ENCODE peak calls at places on chromosomes 7 and 10, in seven cellular contexts. Z is hepatocyte, H is GM23248, A is OCI-LY7, T is PC-3, N is neural progenitor cell, O is GM23338. L is an unnamed sample.

GRCh38 chr10:91247360-91248111 is 27.1 kb downstream of the PCGF5 start:
- DNase-seq in Z (peak), H (peak), A (no peak), T (no peak), N (peak), O (peak), L (no peak)

GRCh38 chr7:69429817-69430501 is 168.3 kb upstream of the AUTS2 start:
- DNase-seq in Z (peak), H (peak), A (no peak), T (no peak), N (peak), O (peak), L (no peak)

GRCh38 chr7:91945476-91945875 is 4.8 kb downstream of the AKAP9 start:
- DNase-seq in Z (peak), H (peak), A (no peak), T (peak), N (no peak), O (no peak), L (no peak)

GRCh38 chr10:60446855-60447254 is 57.2 kb upstream of the ANK3 start:
- DNase-seq in Z (no peak), H (peak), A (no peak), T (peak), N (no peak), O (no peak), L (no peak)

GRCh38 chr10:14748471-14748870 is 26.2 kb downstream of the FAM107B start:
- DNase-seq in Z (no peak), H (no peak), A (no peak), T (peak), N (no peak), O (no peak), L (no peak)

GRCh38 chr7:151058766-151059361 is 525 bp upstream of the SLC4A2 start:
- DNase-seq in Z (peak), H (peak), A (peak), T (peak), N (peak), O (no peak), L (no peak)

GRCh38 chr10:2949221-2949947 is 118.0 kb upstream of the PFKP start:
- DNase-seq in Z (no peak), H (no peak), A (no peak), T (no peak), N (no peak), O (no peak), L (no peak)

GRCh38 chr7:148540041-148540738 is 50.4 kb upstream of the C7orf33 start:
- DNase-seq in Z (peak), H (peak), A (no peak), T (peak), N (peak), O (no peak), L (peak)

GRCh38 chr7:11185179-11185578 is 211.5 kb downstream of the PHF14 start:
- DNase-seq in Z (no peak), H (peak), A (no peak), T (no peak), N (no peak), O (peak), L (no peak)

GRCh38 chr10:71817831-71818268 is 33.2 kb downstream of the PSAP start:
- DNase-seq in Z (no peak), H (no peak), A (no peak), T (no peak), N (no peak), O (no peak), L (no peak)

GRCh38 chr7:100673942-100674431 is 447 bp downstream of the GNB2 start:
- DNase-seq in Z (peak), H (peak), A (peak), T (no peak), N (no peak), O (no peak), L (no peak)

GRCh38 chr7:75905785-75906604 is 9.0 kb upstream of the POR start:
- DNase-seq in Z (peak), H (peak), A (no peak), T (peak), N (peak), O (peak), L (no peak)

GRCh38 chr10:74947781-74948401 is 121.5 kb downstream of the KAT6B start:
- DNase-seq in Z (no peak), H (no peak), A (no peak), T (peak), N (peak), O (no peak), L (no peak)

GRCh38 chr7:30934732-30935568 is 23.3 kb downstream of the AQP1 start:
- DNase-seq in Z (no peak), H (no peak), A (no peak), T (no peak), N (no peak), O (no peak), L (no peak)

GRCh38 chr7:144738708-144739314 is 97.0 kb downstream of the TPK1 start:
- DNase-seq in Z (peak), H (peak), A (peak), T (peak), N (peak), O (peak), L (peak)

GRCh38 chr7:24979863-24980694 is at the start of gene OSBPL3:
- DNase-seq in Z (peak), H (peak), A (peak), T (peak), N (peak), O (peak), L (peak)

GRCh38 chr7:28125381-28126046 is 55.1 kb downstream of the JAZF1 start:
- DNase-seq in Z (no peak), H (peak), A (no peak), T (no peak), N (no peak), O (peak), L (no peak)

GRCh38 chr7:55250313-55250712 is 114.8 kb upstream of the LANCL2 start:
- DNase-seq in Z (peak), H (peak), A (no peak), T (peak), N (peak), O (peak), L (peak)

GRCh38 chr7:128928159-128928558 is 9.6 kb upstream of the IRF5 start:
- DNase-seq in Z (no peak), H (no peak), A (no peak), T (no peak), N (no peak), O (no peak), L (no peak)

GRCh38 chr7:25828468-25828867 is 323.5 kb upstream of the NFE2L3 start:
- DNase-seq in Z (no peak), H (no peak), A (no peak), T (no peak), N (no peak), O (no peak), L (no peak)

GRCh38 chr10:31242902-31243301 is 76.1 kb upstream of the ZEB1 start:
- DNase-seq in Z (peak), H (peak), A (no peak), T (peak), N (no peak), O (no peak), L (peak)

GRCh38 chr7:36262286-36262685 is 109.2 kb downstream of the EEPD1 start:
- DNase-seq in Z (no peak), H (no peak), A (no peak), T (no peak), N (no peak), O (no peak), L (no peak)

GRCh38 chr10:76968483-76968882 is 669.1 kb downstream of the KCNMA1 start:
- DNase-seq in Z (no peak), H (no peak), A (no peak), T (peak), N (no peak), O (no peak), L (no peak)

GRCh38 chr7:88001744-88002530 is 67.9 kb downstream of the ADAM22 start:
- DNase-seq in Z (no peak), H (peak), A (no peak), T (no peak), N (no peak), O (no peak), L (no peak)
- H3K27ac ChIP-seq in Z (no peak), H (no peak), A (no peak), T (no peak), N (no peak), O (no peak), L (no peak)

GRCh38 chr7:29609162-29610030 is 45.8 kb downstream of the PRR15 start:
- DNase-seq in Z (peak), H (peak), A (no peak), T (peak), N (peak), O (peak), L (peak)
- TF ChIP-seq EZH2phosphoT487 in Z (no peak), H (no peak), A (no peak), T (no peak), N (no peak), O (no peak), L (no peak)

DNA sequence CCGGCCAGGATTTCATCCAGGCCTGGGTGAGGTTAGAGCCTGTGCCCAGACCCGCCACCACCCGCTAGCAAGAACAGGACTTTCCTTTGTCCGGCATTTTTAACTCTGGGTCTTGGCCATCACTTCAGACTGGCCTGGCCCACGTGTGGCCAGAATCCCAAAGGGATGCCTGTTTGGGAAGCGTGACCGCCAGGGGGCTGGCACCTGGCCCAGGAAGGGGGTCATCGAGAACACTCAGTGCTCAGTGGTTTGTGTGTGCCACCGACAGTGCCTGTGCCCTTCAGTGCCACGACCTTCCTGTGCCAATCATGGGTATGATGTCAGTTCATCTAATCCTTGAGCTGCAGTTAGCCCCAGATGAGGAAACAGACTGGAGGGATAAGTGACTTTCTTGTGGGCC is 85.0 kb downstream of the ZMIZ1 start:
- DNase-seq in Z (no peak), H (no peak), A (no peak), T (no peak), N (no peak), O (no peak), L (no peak)
- H3K27ac ChIP-seq in Z (no peak), H (peak), A (no peak), T (no peak), N (no peak), O (no peak), L (no peak)

DNA sequence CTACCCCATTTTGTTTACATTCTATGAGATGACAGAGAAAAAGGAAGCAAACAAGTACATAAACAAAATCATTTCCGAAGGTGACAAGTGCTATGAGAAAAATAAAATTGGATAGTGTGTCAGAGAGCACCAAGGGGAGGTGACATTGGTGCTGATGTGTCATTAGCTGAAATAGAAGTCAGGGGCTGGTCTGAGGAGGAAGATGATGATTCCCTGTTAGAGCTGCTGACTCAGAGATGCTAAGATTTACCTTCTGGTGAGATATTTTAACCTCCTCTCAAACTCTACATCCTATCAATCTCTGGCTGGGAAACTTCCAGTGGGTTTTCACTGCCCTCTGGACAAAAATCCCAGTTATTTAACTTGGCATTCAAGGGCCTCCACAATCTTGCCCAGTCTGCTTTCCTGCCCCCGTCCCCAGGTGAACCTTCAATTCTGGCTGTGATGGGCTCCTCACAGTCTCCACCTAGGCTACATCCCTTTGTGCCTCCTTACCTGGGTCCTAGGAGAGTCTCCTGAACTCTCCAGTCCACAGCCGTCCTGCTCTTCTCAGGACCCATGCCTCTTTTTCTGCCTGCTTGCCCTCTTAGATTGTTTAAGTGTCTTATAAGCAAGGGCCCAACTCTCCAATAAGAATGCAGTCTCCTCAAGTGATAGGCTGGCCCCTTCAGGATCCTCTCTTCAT is 26.6 kb downstream of the DUSP5 start:
- DNase-seq in Z (no peak), H (peak), A (no peak), T (no peak), N (no peak), O (no peak), L (no peak)
- TF ChIP-seq EZH2phosphoT487 in Z (no peak), H (no peak), A (no peak), T (no peak), N (no peak), O (no peak), L (no peak)

GRCh38 chr7:2108501-2109250 is 124.1 kb downstream of the MAD1L1 start:
- DNase-seq in Z (no peak), H (no peak), A (peak), T (no peak), N (peak), O (no peak), L (no peak)
- H3K27ac ChIP-seq in Z (peak), H (no peak), A (peak), T (no peak), N (peak), O (no peak), L (peak)

GRCh38 chr10:69418052-69418752 is 1.5 kb upstream of the TACR2 start:
- DNase-seq in Z (no peak), H (no peak), A (no peak), T (no peak), N (no peak), O (no peak), L (no peak)
- TF ChIP-seq EZH2phosphoT487 in Z (no peak), H (no peak), A (no peak), T (no peak), N (no peak), O (no peak), L (no peak)

GRCh38 chr10:119539359-119539651 is 3.2 kb downstream of the RGS10 start:
- DNase-seq in Z (no peak), H (no peak), A (no peak), T (peak), N (no peak), O (no peak), L (no peak)
- H3K27ac ChIP-seq in Z (no peak), H (no peak), A (no peak), T (peak), N (no peak), O (no peak), L (no peak)

GRCh38 chr7:50497068-50497642 is 47.0 kb upstream of the FIGNL1 start:
- DNase-seq in Z (peak), H (peak), A (no peak), T (no peak), N (no peak), O (no peak), L (no peak)
- TF ChIP-seq EZH2phosphoT487 in Z (no peak), H (no peak), A (no peak), T (no peak), N (no peak), O (no peak), L (no peak)

L was measured in HCT116.